ENCODE peak calls at places on chromosomes 3 and 15, in four cellular contexts. G is cardiac fibroblast, M is IMR-90, W is AG04450. R is an unnamed sample.

GRCh38 chr15:70337292-70338186 is 239.8 kb upstream of the TLE3 start:
- DNase-seq in G (no peak), M (no peak), W (no peak), R (peak; percentile 34)

GRCh38 chr15:96158938-96159337 is 171.6 kb upstream of the NR2F2 start:
- DNase-seq in W (no peak), M (no peak), G (peak; percentile 57), R (peak; percentile 28)

GRCh38 chr3:29577250-29577649 is 296.4 kb downstream of the RBMS3 start:
- DNase-seq in M (no peak), G (no peak), W (no peak), R (no peak)

GRCh38 chr3:78165876-78166275 is 1126.0 kb downstream of the ROBO2 start:
- DNase-seq in G (no peak), W (no peak), M (no peak), R (no peak)

GRCh38 chr3:38375072-38375471 is 28.5 kb downstream of the XYLB start:
- DNase-seq in W (no peak), G (no peak), M (no peak), R (no peak)

GRCh38 chr3:94928921-94929320 is 866.1 kb downstream of the NSUN3 start:
- DNase-seq in W (no peak), M (no peak), G (peak; percentile 3), R (peak; percentile 88)

GRCh38 chr3:143084856-143085731 is 34.5 kb upstream of the CHST2 start:
- DNase-seq in G (peak; percentile 72), M (peak; percentile 47), W (no peak), R (peak; percentile 53)

GRCh38 chr15:78076231-78077052 is 1.1 kb downstream of the TBC1D2B start:
- DNase-seq in M (no peak), G (no peak), W (no peak), R (peak; percentile 54)

GRCh38 chr3:24199775-24200247 is 254.7 kb downstream of the NR1D2 start:
- DNase-seq in M (no peak), G (no peak), W (no peak), R (peak; percentile 90)

GRCh38 chr15:42693496-42693895 is 43.4 kb downstream of the CDAN1 start:
- DNase-seq in G (no peak), M (no peak), W (no peak), R (no peak)

GRCh38 chr15:42890161-42890913 is 30.2 kb downstream of the TTBK2 start:
- DNase-seq in M (peak; percentile 88), W (peak; percentile 49), G (peak; percentile 88), R (peak; percentile 22)

GRCh38 chr3:66625464-66626216 is 124.8 kb upstream of the LRIG1 start:
- DNase-seq in W (no peak), G (peak; percentile 14), M (peak; percentile 18), R (peak; percentile 25)

GRCh38 chr15:52005748-52006701 is 13.0 kb upstream of the MAPK6 start:
- DNase-seq in G (peak; percentile 52), W (no peak), M (peak; percentile 85), R (peak; percentile 14)

GRCh38 chr15:26628879-26629529 is 143.9 kb downstream of the GABRB3 start:
- DNase-seq in G (peak; percentile 12), M (peak; percentile 2), W (no peak), R (peak; percentile 17)

GRCh38 chr15:64429448-64429847 is 30.9 kb upstream of the ZNF609 start:
- DNase-seq in G (no peak), W (no peak), M (no peak), R (no peak)

GRCh38 chr15:100669260-100669659 is 66.9 kb downstream of the ASB7 start:
- DNase-seq in M (no peak), W (no peak), G (no peak), R (no peak)

GRCh38 chr3:71176366-71176765 is 407.2 kb downstream of the FOXP1 start:
- DNase-seq in W (no peak), M (no peak), G (no peak), R (no peak)

GRCh38 chr15:70318996-70319465 is 221.3 kb upstream of the TLE3 start:
- DNase-seq in G (peak; percentile 49), W (peak; percentile 50), M (peak; percentile 74), R (peak; percentile 96)

GRCh38 chr15:89087066-89087829 is 1.0 kb upstream of the ABHD2 start:
- DNase-seq in M (no peak), G (no peak), W (no peak), R (no peak)

GRCh38 chr15:92809064-92809879 is 90.9 kb upstream of the CHD2 start:
- DNase-seq in M (peak; percentile 96), G (peak; percentile 99), W (peak; percentile 94), R (peak; percentile 98)

GRCh38 chr3:165814380-165814779 is 22.8 kb downstream of the BCHE start:
- DNase-seq in G (peak; percentile 5), M (no peak), W (no peak), R (no peak)

GRCh38 chr3:42123012-42123581 is 31.9 kb downstream of the TRAK1 start:
- DNase-seq in M (peak; percentile 55), G (peak; percentile 51), W (no peak), R (no peak)

GRCh38 chr15:90351479-90352108 is 490 bp upstream of the ZNF774 start:
- DNase-seq in G (no peak), W (no peak), M (no peak), R (no peak)

GRCh38 chr3:112582242-112582874 is 20.5 kb downstream of the SLC35A5 start:
- DNase-seq in G (peak; percentile 87), M (peak; percentile 80), W (peak; percentile 55), R (peak; percentile 79)

GRCh38 chr3:161508852-161509477 is 12.4 kb downstream of the OTOL1 start:
- DNase-seq in G (peak; percentile 2), W (no peak), M (no peak), R (peak; percentile 7)

GRCh38 chr3:83928391-83928790 is 1030.4 kb upstream of the CADM2 start:
- DNase-seq in M (no peak), W (no peak), G (no peak), R (no peak)

GRCh38 chr3:43971486-43971885 is 270.2 kb upstream of the TOPAZ1 start:
- DNase-seq in G (no peak), W (no peak), M (no peak), R (no peak)

GRCh38 chr3:131396170-131396569 is 14.6 kb downstream of the NUDT16 start:
- DNase-seq in W (no peak), M (no peak), G (peak; percentile 38), R (no peak)

GRCh38 chr3:186476044-186476468 is 68.1 kb downstream of the CRYGS start:
- DNase-seq in G (no peak), W (no peak), M (peak; percentile 20), R (no peak)

GRCh38 chr3:127732303-127732702 is 59.6 kb downstream of the ABTB1 start:
- DNase-seq in M (no peak), W (no peak), G (no peak), R (no peak)

GRCh38 chr15:28243399-28243798 is 78.6 kb downstream of the HERC2 start:
- DNase-seq in G (no peak), M (no peak), W (no peak), R (no peak)

GRCh38 chr3:15175590-15175989 is 30.5 kb upstream of the CAPN7 start:
- DNase-seq in M (no peak), G (no peak), W (no peak), R (no peak)

GRCh38 chr3:49238274-49239127 is 38.5 kb downstream of the C3orf62 start:
- DNase-seq in G (peak; percentile 90), W (no peak), M (peak; percentile 69), R (peak; percentile 97)

GRCh38 chr15:42591238-42591936 is 16.0 kb downstream of the STARD9 start:
- DNase-seq in G (peak; percentile 66), M (peak; percentile 54), W (no peak), R (peak; percentile 34)

GRCh38 chr3:148955544-148956346 is 35.6 kb upstream of the GYG1 start:
- DNase-seq in G (peak; percentile 96), M (peak; percentile 95), W (peak; percentile 87), R (peak; percentile 89)

GRCh38 chr3:39268554-39268910 is 11.3 kb downstream of the CX3CR1 start:
- DNase-seq in G (no peak), W (no peak), M (no peak), R (no peak)

GRCh38 chr15:61835476-61836106 is 224.7 kb downstream of the VPS13C start:
- DNase-seq in M (peak; percentile 48), W (no peak), G (peak; percentile 71), R (peak; percentile 57)
- TF ChIP-seq CTCF in M (peak; percentile 85), W (peak; percentile 95), G (peak; percentile 91), R (peak; percentile 97)

GRCh38 chr3:63779227-63779626 is 39.9 kb upstream of the C3orf49 start:
- DNase-seq in M (no peak), G (no peak), W (no peak), R (no peak)

GRCh38 chr3:63768888-63769287 is 50.2 kb upstream of the C3orf49 start:
- DNase-seq in M (no peak), G (no peak), W (no peak), R (no peak)

DNA sequence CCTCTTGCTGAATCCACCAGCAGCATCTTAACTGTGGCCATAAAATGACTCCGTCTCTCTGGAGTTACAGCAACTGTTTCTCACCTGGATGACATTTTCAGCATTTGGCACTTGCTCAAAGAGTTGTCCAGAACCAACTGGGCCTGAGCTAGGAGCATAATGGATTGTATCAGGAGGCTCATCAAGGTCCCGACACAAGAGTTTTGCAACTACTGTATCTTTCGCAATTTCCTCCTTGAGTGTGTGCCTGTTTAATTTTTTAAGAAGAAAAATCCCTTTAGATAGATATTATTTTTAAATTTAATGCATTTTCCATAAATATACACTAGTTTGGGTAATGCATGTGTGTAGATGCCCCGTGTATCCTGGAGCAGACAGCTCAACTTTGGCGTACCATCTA is 44.3 kb upstream of the C3orf49 start:
- DNase-seq in W (no peak), G (peak; percentile 2), M (no peak), R (peak; percentile 42)
- TF ChIP-seq CTCF in W (no peak), G (no peak), M (no peak), R (no peak)

DNA sequence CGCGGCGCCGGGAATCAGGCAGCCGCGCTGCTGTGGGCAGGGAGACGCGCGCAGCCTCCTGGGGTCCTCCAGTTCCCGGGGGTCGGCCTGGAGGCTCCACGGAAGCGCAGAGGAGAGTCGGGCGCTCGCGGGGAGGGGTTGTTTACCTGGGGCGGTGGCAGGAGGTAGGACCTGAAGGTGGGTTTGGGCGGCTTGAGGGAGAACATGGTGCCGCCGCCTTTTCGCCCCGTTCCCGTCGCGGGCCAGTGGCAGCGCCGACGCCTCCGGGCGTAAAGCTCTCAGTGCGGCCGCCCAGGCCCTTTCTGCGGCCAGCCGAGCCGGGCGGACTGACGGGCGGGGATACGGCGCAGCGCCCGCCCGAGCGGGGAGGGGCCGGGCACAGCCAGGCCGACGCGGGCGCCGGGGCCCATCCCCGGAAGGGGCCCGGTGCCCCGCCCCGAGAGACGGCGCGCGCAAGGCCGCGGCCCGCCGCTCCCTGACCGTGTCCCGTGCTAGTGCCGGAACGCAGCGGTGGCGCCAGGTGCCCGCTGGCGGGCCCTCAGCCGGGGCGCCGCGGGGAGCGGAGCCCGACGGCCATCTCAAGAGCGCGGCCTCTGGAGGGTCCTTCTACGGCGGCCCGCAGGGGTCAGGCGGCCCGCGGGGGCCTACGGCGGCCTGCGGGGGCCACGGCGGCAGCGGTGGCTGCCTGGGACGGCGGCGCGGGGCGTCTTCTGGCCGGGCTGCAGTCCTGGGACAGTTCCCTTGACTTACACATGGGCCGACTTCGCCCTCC is at the start of gene MTMR10:
- DNase-seq in G (peak; percentile 90), W (peak; percentile 32), M (peak; percentile 73), R (peak; percentile 75)
- TF ChIP-seq CTCF in G (no peak), W (no peak), M (peak; percentile 0), R (no peak)

GRCh38 chr3:136789976-136790375 is 28.9 kb upstream of the SLC35G2 start:
- DNase-seq in W (no peak), M (no peak), G (no peak), R (no peak)
- TF ChIP-seq CTCF in W (no peak), M (no peak), G (no peak), R (no peak)

R was measured in fibroblast of villous mesenchyme.